ENCODE peak calls at places on chromosomes 2 and 18, in four cellular contexts. F, U, P and K are unnamed samples.

GRCh38 chr2:8441371-8441770 is 240.5 kb upstream of the ID2 start:
- DNase-seq in F (no peak), U (no peak), P (no peak), K (no peak)

GRCh38 chr2:234308814-234309195 is 188.1 kb downstream of the ARL4C start:
- DNase-seq in F (no peak), U (peak), P (no peak), K (no peak)

GRCh38 chr2:6163932-6164331 is 471.7 kb downstream of the SOX11 start:
- DNase-seq in F (no peak), P (no peak), U (no peak), K (no peak)

GRCh38 chr2:75641587-75641986 is 5.0 kb upstream of the MRPL19 start:
- DNase-seq in U (peak), P (no peak), F (no peak), K (no peak)

GRCh38 chr18:3367491-3368091 is 82.4 kb upstream of the TGIF1 start:
- DNase-seq in P (no peak), F (no peak), U (peak), K (no peak)

GRCh38 chr2:85231242-85231805 is 96.5 kb downstream of the TGOLN2 start:
- DNase-seq in F (no peak), P (no peak), U (no peak), K (no peak)

GRCh38 chr18:12990128-12990485 is 1.1 kb upstream of the CEP192 start:
- DNase-seq in P (no peak), U (no peak), F (no peak), K (no peak)

GRCh38 chr2:166957686-166958085 is 69.4 kb downstream of the XIRP2 start:
- DNase-seq in U (peak), F (no peak), P (no peak), K (no peak)

GRCh38 chr18:28905509-28905908 is 728.6 kb upstream of the CDH2 start:
- DNase-seq in U (peak), P (no peak), F (no peak), K (peak)

GRCh38 chr2:223019987-223020717 is 31.8 kb upstream of the KCNE4 start:
- DNase-seq in F (no peak), U (no peak), P (no peak), K (no peak)

GRCh38 chr2:211035548-211036185 is 479.3 kb downstream of the CPS1 start:
- DNase-seq in P (peak), U (peak), F (no peak), K (no peak)

GRCh38 chr18:62505669-62506494 is 16.9 kb upstream of the ZCCHC2 start:
- DNase-seq in P (no peak), U (no peak), F (no peak), K (no peak)

GRCh38 chr2:239326831-239327535 is 73.8 kb downstream of the HDAC4 start:
- DNase-seq in F (peak), U (peak), P (no peak), K (peak)

GRCh38 chr18:79791141-79791972 is 6.4 kb upstream of the KCNG2 start:
- DNase-seq in F (no peak), U (peak), P (no peak), K (peak)

DNA sequence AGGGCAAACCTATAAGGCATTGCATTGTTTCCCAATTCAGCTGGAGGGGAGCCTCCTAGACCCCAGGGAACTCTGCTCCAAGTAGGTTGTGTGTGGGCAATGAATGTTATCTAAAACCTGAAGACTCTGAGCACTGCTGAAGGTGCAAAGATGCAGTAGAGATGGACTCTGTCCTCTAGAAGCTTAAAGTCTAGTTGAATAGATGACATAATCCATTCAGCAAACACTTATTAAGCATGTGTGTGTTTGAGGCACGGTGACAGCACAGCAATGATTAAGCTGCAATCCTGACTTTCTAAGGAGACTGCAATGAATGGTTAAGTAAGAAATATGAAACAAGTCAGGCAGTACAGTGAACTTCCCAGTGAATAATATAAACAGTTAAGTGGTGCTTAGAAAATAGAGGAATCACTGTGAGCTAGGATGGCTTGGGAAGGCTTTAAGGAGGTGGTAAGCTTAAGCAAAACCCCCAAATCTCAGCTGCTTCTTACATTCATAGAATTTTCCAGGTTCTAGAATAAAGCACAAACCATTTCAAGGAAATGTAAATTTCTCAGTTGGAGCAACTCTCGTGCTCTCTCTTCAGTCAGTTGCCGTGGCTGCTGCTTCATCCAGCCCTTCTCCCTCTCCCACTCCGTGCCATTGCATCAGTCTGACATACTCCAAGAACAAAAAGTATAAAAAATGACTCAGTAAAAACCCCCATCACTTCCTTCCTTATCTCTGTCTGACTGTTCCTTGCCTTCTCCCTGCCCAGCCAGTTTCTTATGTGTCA is 19.1 kb downstream of the MXD1 start:
- DNase-seq in F (no peak), U (peak), P (no peak), K (no peak)
- TF ChIP-seq POLR2A in F (no peak), U (peak), P (no peak), K (no peak)

GRCh38 chr2:24123212-24124002 is at the start of the genes FAM228B and PFN4:
- DNase-seq in P (peak), F (peak), U (peak), K (peak)
- TF ChIP-seq POLR2A in P (peak), F (peak), U (peak), K (peak)

DNA sequence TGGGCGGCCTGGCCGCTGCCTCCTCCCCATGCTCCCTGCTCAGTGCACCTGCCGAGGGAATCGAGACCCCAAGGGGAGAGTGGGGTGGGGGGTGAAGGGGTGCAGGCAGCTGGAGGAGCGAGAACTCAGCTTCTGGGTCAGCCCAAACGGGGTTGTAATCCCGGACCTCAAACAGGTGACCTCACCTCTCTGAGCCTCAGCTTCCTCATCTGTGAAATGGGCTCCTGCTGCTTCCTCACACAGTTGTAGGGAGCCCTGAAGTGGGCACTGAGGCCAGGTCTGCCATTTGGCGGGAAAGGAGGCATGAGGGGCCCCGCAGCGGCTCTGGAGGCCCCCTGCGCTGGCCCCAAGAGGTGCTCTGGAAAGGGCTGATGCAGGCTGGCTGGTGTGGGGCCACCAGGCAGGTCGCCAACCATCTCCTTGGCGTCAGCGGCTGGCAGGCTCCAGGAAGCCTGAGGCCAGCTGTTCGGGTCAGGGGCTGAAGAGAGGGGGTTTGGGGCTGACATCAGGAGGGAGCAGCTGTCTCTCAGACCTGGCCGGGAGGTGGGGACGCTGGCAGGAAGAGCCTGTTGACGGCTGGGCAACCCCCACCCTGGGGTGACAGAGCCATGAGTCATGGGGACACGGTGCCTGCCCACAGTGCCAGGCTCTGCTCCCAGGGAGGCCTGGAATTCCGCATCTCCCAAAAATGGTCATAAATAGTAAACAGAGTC is 4.9 kb downstream of the KLHL30 start:
- DNase-seq in U (peak), P (peak), F (no peak), K (peak)
- TF ChIP-seq POLR2A in U (no peak), P (no peak), F (no peak), K (no peak)

GRCh38 chr2:230219419-230220331 is at the start of gene SP110:
- DNase-seq in P (peak), U (peak), F (peak), K (peak)
- TF ChIP-seq POLR2A in P (peak), U (no peak), F (no peak), K (peak)

GRCh38 chr18:58992301-58993231 is 127.9 kb downstream of the ZNF532 start:
- DNase-seq in F (no peak), U (no peak), P (no peak), K (no peak)

GRCh38 chr18:58989184-58989759 is 124.6 kb downstream of the ZNF532 start:
- DNase-seq in P (no peak), U (no peak), F (no peak), K (no peak)

GRCh38 chr18:58988595-58988994 is 123.9 kb downstream of the ZNF532 start:
- DNase-seq in P (no peak), U (no peak), F (no peak), K (no peak)

GRCh38 chr18:58991127-58991798 is 126.6 kb downstream of the ZNF532 start:
- DNase-seq in P (no peak), U (peak), F (no peak), K (no peak)

DNA sequence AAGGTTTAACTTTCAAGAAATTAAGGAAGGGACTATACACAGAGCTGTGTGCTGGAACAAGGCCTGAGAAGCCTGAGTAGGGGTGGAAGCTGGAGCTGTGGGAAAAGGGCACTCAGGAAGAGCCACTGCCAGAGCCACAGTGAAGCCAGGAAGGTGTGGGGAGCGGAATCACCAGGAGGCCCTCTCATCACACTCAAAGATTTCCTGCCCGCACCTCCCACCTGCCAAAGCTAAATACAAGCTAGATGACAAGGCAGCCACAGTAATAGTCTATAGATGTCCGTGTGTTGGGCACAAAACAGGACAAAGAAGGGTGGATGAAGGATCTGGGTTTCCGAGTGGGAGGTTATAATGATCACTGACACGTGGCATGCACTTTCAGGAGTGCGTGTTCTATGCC is 126.0 kb downstream of the ZNF532 start:
- DNase-seq in U (no peak), P (no peak), F (no peak), K (no peak)
- TF ChIP-seq POLR2A in U (no peak), P (no peak), F (no peak), K (no peak)

DNA sequence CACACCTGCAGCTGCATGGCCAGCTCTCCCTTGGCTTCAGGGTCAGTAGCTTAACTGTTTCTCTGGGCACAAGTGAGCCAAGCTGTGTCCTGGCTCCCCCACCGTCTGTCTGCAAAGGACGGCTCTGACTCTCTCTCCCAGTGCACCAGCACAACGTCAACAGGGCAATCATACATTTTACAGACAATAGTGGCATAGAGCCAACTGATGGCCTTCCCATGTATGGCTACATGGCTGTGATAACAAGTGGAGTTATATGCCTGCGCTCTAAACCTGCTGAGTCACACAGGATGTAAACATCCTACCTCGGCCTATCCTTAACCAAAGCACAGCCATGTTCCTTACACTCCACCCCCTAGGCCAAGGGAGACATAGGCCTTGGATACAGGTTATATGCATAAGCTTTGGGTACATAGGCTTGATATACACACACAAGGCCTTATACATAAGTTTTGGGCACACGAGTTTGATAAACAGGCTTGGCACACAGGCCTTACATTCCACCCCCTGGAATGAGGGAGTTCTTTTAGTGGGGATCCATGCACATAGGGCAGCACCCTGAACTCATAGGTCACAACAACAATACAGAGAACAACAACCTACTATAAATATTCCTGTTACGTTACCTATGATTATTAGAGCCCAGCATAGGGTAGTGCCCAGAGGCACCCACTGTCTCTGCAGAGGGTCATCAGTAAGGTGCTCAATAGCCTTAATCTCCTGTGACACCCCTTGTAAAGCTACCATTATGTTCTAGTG is 17.7 kb downstream of the PHOSPHO2 start:
- DNase-seq in U (no peak), P (no peak), F (no peak), K (no peak)
- TF ChIP-seq POLR2A in U (no peak), P (no peak), F (no peak), K (no peak)

GRCh38 chr2:190976521-190976920 is 37.5 kb downstream of the STAT1 start:
- DNase-seq in P (no peak), U (no peak), F (no peak), K (no peak)

GRCh38 chr2:190973262-190973661 is 40.7 kb downstream of the STAT1 start:
- DNase-seq in U (no peak), F (no peak), P (no peak), K (no peak)

GRCh38 chr2:190973726-190974628 is 40.0 kb downstream of the STAT1 start:
- DNase-seq in P (no peak), F (no peak), U (no peak), K (no peak)

GRCh38 chr2:190972846-190973245 is 41.1 kb downstream of the STAT1 start:
- DNase-seq in U (no peak), F (no peak), P (no peak), K (no peak)

DNA sequence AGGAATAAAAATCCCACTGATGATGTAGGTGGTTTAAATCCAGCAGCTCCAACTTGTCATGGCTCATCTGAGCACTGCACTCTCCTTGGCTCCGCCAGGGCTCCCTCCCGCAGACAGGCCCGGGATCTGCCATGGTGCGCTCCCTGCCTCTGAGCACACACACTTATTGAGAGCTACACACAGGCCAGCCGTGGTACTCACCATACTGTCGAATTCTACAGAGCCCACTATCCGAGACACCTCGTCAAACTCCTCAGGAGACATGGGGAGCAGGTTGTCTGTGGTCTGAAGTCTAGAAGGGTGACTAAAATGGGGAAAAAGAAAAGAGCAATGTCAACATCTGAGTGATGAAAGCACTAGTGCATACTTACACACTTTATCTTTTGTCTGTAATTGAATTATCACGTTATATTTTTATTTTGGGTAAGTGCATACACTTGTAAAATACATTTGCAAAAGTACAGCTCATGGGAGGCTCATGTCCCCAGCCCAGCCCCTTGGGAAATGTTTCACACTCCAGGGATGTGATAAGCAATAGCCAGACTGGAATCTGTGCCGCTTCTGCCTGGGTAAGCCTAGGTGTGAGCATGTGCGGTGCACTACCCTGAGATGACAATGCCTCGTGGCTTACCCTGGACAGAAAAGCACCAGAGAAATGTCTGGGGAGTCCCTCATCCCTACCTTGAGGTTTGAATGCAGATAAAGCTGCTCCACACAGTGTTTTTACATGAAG is 39.2 kb downstream of the STAT1 start:
- DNase-seq in U (no peak), P (no peak), F (no peak), K (no peak)
- TF ChIP-seq POLR2A in U (no peak), P (no peak), F (no peak), K (no peak)

DNA sequence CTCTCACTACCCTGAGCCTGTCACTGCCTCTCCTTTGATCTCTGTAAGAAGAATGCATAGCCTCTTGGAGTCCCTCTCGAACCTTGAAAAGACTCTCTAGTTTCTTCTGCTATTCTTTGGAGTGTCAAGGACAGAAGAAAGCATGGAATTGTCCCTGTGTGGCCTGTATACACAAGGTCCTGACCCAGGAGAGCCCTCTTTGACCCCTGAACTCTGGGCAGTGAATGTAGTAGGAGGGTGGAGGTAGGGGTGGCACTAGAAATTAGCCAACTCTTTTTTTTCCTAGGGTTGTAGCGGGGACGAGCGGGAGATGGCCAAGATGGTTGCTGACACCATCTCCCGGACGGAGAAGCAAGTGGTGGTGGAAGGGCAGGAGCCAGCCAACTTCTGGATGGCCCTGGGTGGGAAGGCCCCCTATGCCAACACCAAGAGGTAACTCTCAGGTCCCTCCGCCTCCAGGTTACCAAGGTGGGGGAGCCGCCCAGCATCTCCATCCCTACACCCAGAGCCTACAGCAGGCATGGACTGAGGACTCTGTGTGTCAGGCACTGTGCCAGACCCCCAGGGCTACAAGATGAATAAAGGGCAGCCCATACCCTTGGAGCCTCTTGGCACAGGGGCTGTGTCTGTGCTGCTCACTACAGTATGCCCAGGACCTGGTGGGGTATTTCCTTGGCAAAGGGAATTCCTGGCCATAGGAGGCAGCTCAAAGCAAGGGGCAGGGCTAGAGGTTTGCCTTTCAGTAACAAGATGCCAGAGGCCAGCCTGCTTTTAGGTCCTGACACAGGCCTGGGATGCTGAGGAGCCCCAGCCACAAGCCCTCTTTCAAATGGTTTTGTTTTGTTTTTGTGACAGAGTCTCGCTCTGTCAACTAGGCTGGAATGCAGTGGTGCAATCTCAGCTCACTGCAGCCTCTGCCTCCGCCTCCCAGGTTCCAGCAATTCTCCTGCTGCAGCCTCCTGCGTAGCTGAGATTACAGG is 16.4 kb downstream of the VIL1 start:
- DNase-seq in U (peak), P (no peak), F (peak), K (no peak)
- TF ChIP-seq POLR2A in U (no peak), P (no peak), F (no peak), K (no peak)

DNA sequence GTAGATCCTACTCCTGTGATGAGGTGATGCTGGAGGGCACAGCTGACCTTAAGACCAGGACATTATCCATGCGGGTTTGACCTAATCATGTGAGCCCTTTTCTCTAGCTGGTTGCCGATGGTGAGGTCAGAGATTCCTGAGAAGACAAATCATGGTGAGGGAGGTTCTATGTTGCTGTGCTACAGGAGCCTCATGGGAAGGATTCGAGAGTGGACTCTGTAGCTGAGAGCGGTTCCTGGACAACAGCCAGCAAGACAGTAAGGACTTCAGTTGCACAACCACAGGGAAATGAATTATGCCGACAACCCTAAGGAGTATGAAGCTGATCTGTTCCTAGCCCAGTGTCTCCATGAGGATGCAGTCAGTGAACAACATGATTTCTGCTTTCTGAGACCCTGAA is 80.4 kb downstream of the EPB41L3 start:
- DNase-seq in U (peak), P (no peak), F (peak), K (no peak)
- TF ChIP-seq POLR2A in U (no peak), P (no peak), F (no peak), K (no peak)